ENCODE peak calls at places on chromosome 6, in six cellular contexts. R is IMR-90, B is H9, G is H1, Y is neuronal stem cell, W is mesenchymal stem cell. U is an unnamed sample.
A peak's percentile ranks its signal among the peaks of the same experiment; 100 is the strongest.

GRCh38 chr6:139801571-139802321 is 427.3 kb upstream of the CITED2 start:
- DNase-seq in B (no peak), R (peak; percentile 49), W (peak; percentile 17), Y (no peak), G (no peak), U (peak; percentile 55)

GRCh38 chr6:15316754-15317153 is 70.9 kb downstream of the JARID2 start:
- DNase-seq in W (no peak), G (peak; percentile 37), R (no peak), Y (no peak), B (no peak), U (no peak)

GRCh38 chr6:26421259-26422144 is 18.8 kb upstream of the BTN3A3 start:
- DNase-seq in Y (peak; percentile 79), W (peak; percentile 96), G (peak; percentile 76), B (peak; percentile 84), R (peak; percentile 92), U (peak; percentile 96)

GRCh38 chr6:26570027-26570809 is 26.5 kb upstream of the ABT1 start:
- DNase-seq in Y (no peak), R (no peak), B (no peak), G (peak; percentile 45), W (no peak), U (no peak)

GRCh38 chr6:167691566-167692312 is 135.0 kb upstream of the AFDN start:
- DNase-seq in R (no peak), W (peak; percentile 46), Y (no peak), G (no peak), B (no peak), U (no peak)

GRCh38 chr6:75167426-75167825 is 38.4 kb downstream of the COL12A1 start:
- DNase-seq in W (peak; percentile 70), R (no peak), G (no peak), Y (no peak), B (no peak), U (no peak)

GRCh38 chr6:33312361-33313104 is 1.3 kb downstream of the TAPBP start:
- DNase-seq in B (peak; percentile 94), R (peak; percentile 64), W (peak; percentile 84), G (peak; percentile 76), Y (no peak), U (peak; percentile 95)

GRCh38 chr6:7672066-7673062 is 53.5 kb upstream of the BMP6 start:
- DNase-seq in W (no peak), G (no peak), R (peak; percentile 13), Y (no peak), B (no peak), U (no peak)

GRCh38 chr6:24827162-24827561 is 28.4 kb upstream of the ARMH2 start:
- DNase-seq in R (no peak), W (no peak), B (no peak), Y (no peak), G (no peak), U (no peak)

GRCh38 chr6:35048031-35048613 is 93.0 kb downstream of the TCP11 start:
- DNase-seq in R (no peak), W (no peak), G (no peak), B (peak; percentile 52), Y (peak; percentile 67), U (peak; percentile 51)

GRCh38 chr6:8483650-8484049 is 48.3 kb upstream of the SLC35B3 start:
- DNase-seq in Y (no peak), W (no peak), R (no peak), B (no peak), G (no peak), U (no peak)

GRCh38 chr6:15389079-15389758 is 143.3 kb downstream of the JARID2 start:
- DNase-seq in R (peak; percentile 21), W (peak; percentile 36), Y (no peak), G (no peak), B (no peak), U (no peak)

GRCh38 chr6:37175332-37176267 is 5.6 kb downstream of the PIM1 start:
- DNase-seq in W (no peak), R (no peak), Y (no peak), B (no peak), G (no peak), U (no peak)

DNA sequence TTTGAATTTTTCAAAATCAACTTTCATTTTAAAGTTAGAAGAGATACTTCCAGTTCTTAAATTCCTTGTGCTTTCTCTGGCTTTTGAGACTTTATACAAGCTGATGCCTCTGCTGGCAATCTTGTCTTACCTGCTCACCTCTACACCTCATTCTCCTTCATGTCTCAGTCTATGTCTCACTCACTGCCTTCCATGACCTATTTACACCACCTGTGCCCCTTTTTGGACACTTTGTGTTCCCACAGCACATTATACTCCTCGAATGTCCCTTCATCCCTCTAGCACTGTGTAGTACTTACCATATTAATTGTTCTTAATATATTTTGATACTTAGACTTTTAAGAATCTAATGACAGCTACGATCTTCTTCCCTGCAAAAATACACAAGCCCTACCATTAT is 15.3 kb downstream of the PHIP start:
- DNase-seq in R (no peak), W (no peak), B (no peak), G (no peak), Y (no peak), U (no peak)
- H3K23ac ChIP-seq in R (peak overlapping the region; percentile 23), W (no peak overlapping the region), B (no peak overlapping the region), G (no peak overlapping the region), Y (no peak overlapping the region), U (no peak overlapping the region)

DNA sequence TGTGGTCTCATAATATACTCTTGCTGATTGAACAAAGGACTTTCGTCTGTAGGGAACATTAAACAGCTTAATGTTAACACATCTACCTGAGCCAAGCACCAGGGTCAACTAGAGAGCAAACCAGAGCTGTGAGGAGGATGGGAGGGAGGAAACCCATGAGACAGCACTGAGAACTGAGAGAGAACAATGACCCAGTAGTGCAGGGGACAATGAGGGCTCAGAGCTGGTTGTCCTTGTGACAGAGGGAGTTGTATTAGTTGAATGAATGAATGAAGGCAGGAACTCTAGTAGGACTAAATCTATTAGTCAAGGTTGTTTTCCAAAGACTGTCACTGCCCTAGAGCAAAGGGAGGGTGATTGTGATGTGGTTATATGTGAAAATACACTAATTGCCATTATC is 28.2 kb upstream of the GSTA4 start:
- DNase-seq in B (no peak), W (no peak), R (no peak), Y (no peak), G (no peak), U (no peak)
- H3K23ac ChIP-seq in B (no peak overlapping the region), W (no peak overlapping the region), R (no peak overlapping the region), Y (no peak overlapping the region), G (no peak overlapping the region), U (no peak overlapping the region)

GRCh38 chr6:51299649-51300380 is 481.1 kb downstream of the TFAP2B start:
- DNase-seq in G (no peak), B (no peak), Y (no peak), R (no peak), W (no peak), U (no peak)
- H3K23ac ChIP-seq in G (no peak overlapping the region), B (no peak overlapping the region), Y (no peak overlapping the region), R (no peak overlapping the region), W (no peak overlapping the region), U (no peak overlapping the region)

DNA sequence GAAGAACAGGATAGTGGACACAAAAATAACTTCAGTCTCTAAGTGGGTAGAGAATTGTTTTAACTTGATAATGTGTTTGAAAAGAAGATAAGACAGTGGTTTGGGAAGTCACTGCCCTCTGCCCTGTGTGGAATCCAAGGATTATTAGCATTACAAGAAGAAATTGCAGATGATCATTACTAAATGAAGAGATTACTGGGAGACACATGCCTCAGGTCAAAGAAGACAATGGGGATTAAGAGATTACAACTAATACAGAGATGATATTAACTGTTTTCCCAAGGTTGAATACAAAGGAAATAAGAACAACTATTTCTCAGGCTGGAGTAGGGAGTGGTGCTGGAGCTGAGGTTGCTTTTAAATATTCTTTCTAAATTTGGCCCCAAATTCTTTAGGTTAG is 166.0 kb downstream of the TRMT11 start:
- DNase-seq in G (no peak), Y (no peak), R (no peak), B (no peak), W (no peak), U (peak; percentile 53)
- H3K23ac ChIP-seq in G (no peak overlapping the region), Y (no peak overlapping the region), R (no peak overlapping the region), B (no peak overlapping the region), W (no peak overlapping the region), U (no peak overlapping the region)

GRCh38 chr6:138559153-138559552 is 59.9 kb upstream of the NHSL1 start:
- DNase-seq in R (no peak), Y (no peak), G (no peak), B (no peak), W (no peak), U (no peak)
- H3K23ac ChIP-seq in R (no peak overlapping the region), Y (no peak overlapping the region), G (no peak overlapping the region), B (no peak overlapping the region), W (no peak overlapping the region), U (no peak overlapping the region)

GRCh38 chr6:114249522-114249921 is 93.3 kb downstream of the HS3ST5 start:
- DNase-seq in B (no peak), G (no peak), W (no peak), Y (no peak), R (no peak), U (no peak)
- H3K23ac ChIP-seq in B (no peak overlapping the region), G (no peak overlapping the region), W (no peak overlapping the region), Y (no peak overlapping the region), R (no peak overlapping the region), U (no peak overlapping the region)

GRCh38 chr6:28355743-28356665 is 6.3 kb downstream of the ZKSCAN3 start:
- DNase-seq in R (peak; percentile 91), W (peak; percentile 93), G (peak; percentile 76), Y (peak; percentile 64), B (peak; percentile 84), U (peak; percentile 95)

GRCh38 chr6:28353356-28353755 is 3.6 kb downstream of the ZKSCAN3 start:
- DNase-seq in W (no peak), B (no peak), R (no peak), Y (no peak), G (no peak), U (no peak)

GRCh38 chr6:28356666-28357020 is 6.9 kb downstream of the ZKSCAN3 start:
- DNase-seq in Y (no peak), B (no peak), W (no peak), G (no peak), R (no peak), U (no peak)

GRCh38 chr6:28353981-28354676 is 4.4 kb downstream of the ZKSCAN3 start:
- DNase-seq in Y (no peak), W (peak; percentile 7), R (peak; percentile 33), B (no peak), G (no peak), U (peak; percentile 17)

DNA sequence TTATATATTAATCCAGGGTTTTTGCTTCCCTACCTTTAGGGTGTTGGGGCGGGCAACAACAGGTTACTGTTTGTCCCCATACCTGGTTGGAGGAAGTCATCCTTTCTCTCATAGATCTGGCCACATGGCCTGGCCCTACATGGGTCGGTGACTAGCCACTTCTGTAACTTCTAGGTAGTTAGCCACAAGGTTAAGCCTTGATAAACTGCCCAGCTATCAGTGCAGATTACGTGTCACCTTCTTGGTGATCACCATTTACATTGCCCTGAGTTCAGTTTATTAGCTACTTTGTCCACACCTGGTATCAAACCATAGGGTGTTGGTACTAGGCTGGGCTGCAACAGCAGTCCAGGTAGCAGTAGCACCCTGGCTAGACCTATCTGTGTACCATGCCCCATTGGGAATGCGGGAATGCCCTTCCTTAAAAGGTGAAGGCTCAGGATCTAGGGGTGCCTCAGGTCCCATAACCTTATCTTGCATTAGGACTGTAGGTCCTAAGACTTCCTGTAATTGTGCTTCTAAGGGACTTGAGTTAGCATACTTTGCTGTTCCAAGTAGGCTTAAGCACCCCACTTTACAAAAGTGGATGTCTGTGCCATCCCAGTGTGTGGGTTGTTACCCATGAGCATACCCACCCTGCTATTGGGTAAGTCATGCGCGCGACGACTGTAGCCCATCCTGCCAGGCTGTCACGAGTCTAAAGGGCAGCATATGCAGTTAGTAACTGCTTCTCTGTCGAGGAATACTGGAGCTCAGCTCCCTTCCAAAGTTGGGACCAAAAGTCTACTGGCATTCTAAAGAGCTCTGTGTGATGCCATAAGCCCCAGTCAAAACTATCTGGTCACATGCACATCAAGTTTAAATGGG is 5.2 kb downstream of the ZKSCAN3 start:
- DNase-seq in R (no peak), G (no peak), B (no peak), W (peak; percentile 1), Y (no peak), U (no peak)
- H3K23ac ChIP-seq in R (peak overlapping the region; percentile 46), G (no peak overlapping the region), B (no peak overlapping the region), W (no peak overlapping the region), Y (no peak overlapping the region), U (no peak overlapping the region)